ENCODE peak calls at places on chromosomes 5 and 9, in six cellular contexts. One of them, this sample, is unnamed.

GRCh38 chr5:154756203-154756870 is 1.2 kb downstream of the LARP1 start:
- DNase-seq in H1: no peak
- DNase-seq in mesendoderm: peak
- DNase-seq in IMR-90: no peak
- DNase-seq in H9: no peak
- DNase-seq in neuronal stem cell: peak
- DNase-seq in this sample: peak

GRCh38 chr9:73093740-73094379 is 57.8 kb upstream of the ANXA1 start:
- DNase-seq in H9: no peak
- DNase-seq in neuronal stem cell: no peak
- DNase-seq in IMR-90: peak
- DNase-seq in H1: no peak
- DNase-seq in mesendoderm: no peak
- DNase-seq in this sample: peak

GRCh38 chr9:132244582-132245455 is 83.0 kb downstream of the NTNG2 start:
- DNase-seq in IMR-90: no peak
- DNase-seq in H1: no peak
- DNase-seq in mesendoderm: no peak
- DNase-seq in H9: peak
- DNase-seq in neuronal stem cell: no peak
- DNase-seq in this sample: peak

GRCh38 chr9:107536462-107536861 is 46.9 kb upstream of the KLF4 start:
- DNase-seq in neuronal stem cell: no peak
- DNase-seq in H1: no peak
- DNase-seq in H9: no peak
- DNase-seq in IMR-90: no peak
- DNase-seq in mesendoderm: no peak
- DNase-seq in this sample: no peak

GRCh38 chr5:145484195-145484594 is 350.9 kb downstream of the PRELID2 start:
- DNase-seq in H1: no peak
- DNase-seq in H9: no peak
- DNase-seq in mesendoderm: no peak
- DNase-seq in neuronal stem cell: no peak
- DNase-seq in IMR-90: peak
- DNase-seq in this sample: peak

GRCh38 chr5:56111404-56111781 is 116.6 kb upstream of the IL6ST start:
- DNase-seq in H9: no peak
- DNase-seq in neuronal stem cell: no peak
- DNase-seq in H1: no peak
- DNase-seq in IMR-90: no peak
- DNase-seq in mesendoderm: no peak
- DNase-seq in this sample: no peak

GRCh38 chr5:173973614-173973969 is 15.4 kb upstream of the C5orf47 start:
- DNase-seq in H1: peak
- DNase-seq in H9: peak
- DNase-seq in IMR-90: no peak
- DNase-seq in neuronal stem cell: peak
- DNase-seq in mesendoderm: peak
- DNase-seq in this sample: no peak

GRCh38 chr9:134377976-134378375 is 51.7 kb downstream of the RXRA start:
- DNase-seq in H9: no peak
- DNase-seq in neuronal stem cell: no peak
- DNase-seq in H1: no peak
- DNase-seq in mesendoderm: no peak
- DNase-seq in IMR-90: no peak
- DNase-seq in this sample: no peak

GRCh38 chr5:83034036-83034435 is 43.2 kb downstream of the TMEM167A start:
- DNase-seq in neuronal stem cell: no peak
- DNase-seq in mesendoderm: no peak
- DNase-seq in H9: no peak
- DNase-seq in H1: no peak
- DNase-seq in IMR-90: no peak
- DNase-seq in this sample: peak

GRCh38 chr5:138665261-138665660 is 88.0 kb upstream of the CTNNA1 start:
- DNase-seq in mesendoderm: no peak
- DNase-seq in neuronal stem cell: no peak
- DNase-seq in H1: no peak
- DNase-seq in H9: no peak
- DNase-seq in IMR-90: no peak
- DNase-seq in this sample: no peak

GRCh38 chr5:170741801-170742200 is 41.7 kb upstream of the GABRP start:
- DNase-seq in mesendoderm: no peak
- DNase-seq in neuronal stem cell: no peak
- DNase-seq in H9: peak
- DNase-seq in IMR-90: no peak
- DNase-seq in H1: peak
- DNase-seq in this sample: no peak

GRCh38 chr9:107172979-107173347 is 110.1 kb upstream of the RAD23B start:
- DNase-seq in mesendoderm: no peak
- DNase-seq in IMR-90: no peak
- DNase-seq in H1: no peak
- DNase-seq in H9: no peak
- DNase-seq in neuronal stem cell: no peak
- DNase-seq in this sample: no peak

GRCh38 chr9:134483361-134484184 is 157.3 kb downstream of the RXRA start:
- DNase-seq in H9: no peak
- DNase-seq in H1: no peak
- DNase-seq in mesendoderm: no peak
- DNase-seq in IMR-90: no peak
- DNase-seq in neuronal stem cell: no peak
- DNase-seq in this sample: no peak

GRCh38 chr5:35771839-35772238 is 84.9 kb upstream of the IL7R start:
- DNase-seq in IMR-90: no peak
- DNase-seq in mesendoderm: no peak
- DNase-seq in H9: no peak
- DNase-seq in H1: no peak
- DNase-seq in neuronal stem cell: no peak
- DNase-seq in this sample: peak
- H3K27ac ChIP-seq in IMR-90: peak
- H3K27ac ChIP-seq in mesendoderm: no peak
- H3K27ac ChIP-seq in H9: no peak
- H3K27ac ChIP-seq in H1: no peak
- H3K27ac ChIP-seq in neuronal stem cell: no peak
- H3K27ac ChIP-seq in this sample: no peak

DNA sequence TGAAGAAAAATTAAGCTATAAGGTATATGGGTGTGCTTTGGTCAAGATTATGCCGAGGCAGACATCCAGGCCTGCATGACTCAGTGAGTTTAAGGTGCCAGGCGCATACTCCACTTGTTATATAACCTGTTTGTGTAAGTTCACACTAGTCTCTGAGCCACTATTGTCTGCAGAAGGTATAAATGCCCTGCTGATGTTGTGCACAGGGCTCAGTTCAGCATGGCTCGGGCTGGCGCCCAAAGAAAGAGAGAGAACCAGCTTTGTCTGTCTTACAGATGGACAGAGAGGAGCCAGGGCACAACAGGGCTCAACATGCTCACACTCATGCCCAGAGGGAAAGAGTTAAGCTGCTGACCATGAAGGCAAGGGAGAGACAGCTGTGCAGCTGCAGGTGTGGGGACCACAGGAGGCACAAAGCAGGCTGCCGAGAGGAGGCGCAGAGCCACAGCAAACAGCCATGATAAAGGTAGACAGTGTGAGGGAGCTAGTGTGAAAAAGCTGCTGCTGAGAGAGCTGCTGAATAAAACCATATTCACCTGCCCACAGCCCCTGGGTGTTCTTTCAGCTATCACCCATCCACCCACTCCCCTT is 1587.6 kb upstream of the C9orf72 start:
- DNase-seq in mesendoderm: no peak
- DNase-seq in H9: peak
- DNase-seq in H1: peak
- DNase-seq in IMR-90: no peak
- DNase-seq in neuronal stem cell: no peak
- DNase-seq in this sample: no peak
- H2BK15ac ChIP-seq in mesendoderm: no peak
- H2BK15ac ChIP-seq in H9: no peak
- H2BK15ac ChIP-seq in H1: peak
- H2BK15ac ChIP-seq in IMR-90: no peak
- H2BK15ac ChIP-seq in neuronal stem cell: no peak
- H2BK15ac ChIP-seq in this sample: no peak

DNA sequence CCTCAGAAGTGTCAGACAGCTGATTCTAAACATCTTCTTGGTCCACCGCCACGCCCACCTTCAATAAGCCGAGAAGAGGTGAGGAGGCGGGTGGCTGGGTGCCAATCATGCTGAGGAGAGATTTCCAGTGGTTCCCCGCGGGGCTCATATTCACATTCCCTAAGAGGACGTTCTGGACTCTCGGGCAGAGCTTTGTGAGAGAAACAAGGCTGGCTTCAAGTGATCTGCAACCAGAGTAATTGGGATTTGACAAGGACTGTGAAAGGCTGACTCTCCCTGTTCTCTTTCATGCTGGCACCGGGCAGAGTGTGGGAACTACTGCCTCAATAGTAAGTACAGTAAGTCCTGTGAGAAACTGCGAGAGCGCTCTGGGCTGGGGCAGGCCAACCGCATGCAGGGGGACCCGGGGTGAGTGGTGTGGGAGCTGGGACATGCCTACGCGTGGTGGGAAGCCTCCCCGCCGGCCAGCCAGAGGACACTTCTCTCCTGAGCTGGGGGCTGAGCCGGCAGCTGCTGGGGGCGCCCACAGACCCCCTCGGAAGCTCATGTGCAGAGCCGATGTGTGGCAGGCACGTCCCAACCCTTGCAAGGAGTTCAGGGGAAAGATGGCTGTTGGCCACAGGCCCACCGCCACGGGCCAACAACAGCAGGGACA is 110.9 kb downstream of the LIFR start:
- DNase-seq in H1: no peak
- DNase-seq in H9: no peak
- DNase-seq in mesendoderm: no peak
- DNase-seq in IMR-90: no peak
- DNase-seq in neuronal stem cell: no peak
- DNase-seq in this sample: no peak
- H3K27ac ChIP-seq in H1: no peak
- H3K27ac ChIP-seq in H9: no peak
- H3K27ac ChIP-seq in mesendoderm: no peak
- H3K27ac ChIP-seq in IMR-90: no peak
- H3K27ac ChIP-seq in neuronal stem cell: no peak
- H3K27ac ChIP-seq in this sample: no peak

GRCh38 chr5:123855630-123856029 is 343.7 kb downstream of the CSNK1G3 start:
- DNase-seq in H1: no peak
- DNase-seq in IMR-90: no peak
- DNase-seq in mesendoderm: no peak
- DNase-seq in H9: no peak
- DNase-seq in neuronal stem cell: no peak
- DNase-seq in this sample: no peak
- H2BK15ac ChIP-seq in H1: no peak
- H2BK15ac ChIP-seq in IMR-90: no peak
- H2BK15ac ChIP-seq in mesendoderm: no peak
- H2BK15ac ChIP-seq in H9: no peak
- H2BK15ac ChIP-seq in neuronal stem cell: no peak
- H2BK15ac ChIP-seq in this sample: no peak

GRCh38 chr5:76187386-76187785 is 104.2 kb downstream of the SV2C start:
- DNase-seq in H9: no peak
- DNase-seq in H1: no peak
- DNase-seq in IMR-90: no peak
- DNase-seq in mesendoderm: no peak
- DNase-seq in neuronal stem cell: no peak
- DNase-seq in this sample: no peak

GRCh38 chr5:76192837-76193236 is 109.7 kb downstream of the SV2C start:
- DNase-seq in H1: no peak
- DNase-seq in IMR-90: no peak
- DNase-seq in H9: no peak
- DNase-seq in mesendoderm: no peak
- DNase-seq in neuronal stem cell: no peak
- DNase-seq in this sample: no peak

GRCh38 chr5:76193635-76194034 is 110.5 kb downstream of the SV2C start:
- DNase-seq in mesendoderm: no peak
- DNase-seq in H9: no peak
- DNase-seq in H1: no peak
- DNase-seq in neuronal stem cell: no peak
- DNase-seq in IMR-90: no peak
- DNase-seq in this sample: no peak

GRCh38 chr5:76190356-76190755 is 107.2 kb downstream of the SV2C start:
- DNase-seq in H1: no peak
- DNase-seq in H9: no peak
- DNase-seq in neuronal stem cell: no peak
- DNase-seq in IMR-90: no peak
- DNase-seq in mesendoderm: no peak
- DNase-seq in this sample: no peak
- H3K27ac ChIP-seq in H1: no peak
- H3K27ac ChIP-seq in H9: no peak
- H3K27ac ChIP-seq in neuronal stem cell: no peak
- H3K27ac ChIP-seq in IMR-90: no peak
- H3K27ac ChIP-seq in mesendoderm: no peak
- H3K27ac ChIP-seq in this sample: no peak